ENCODE peak calls at places on chromosome 22, in seven cellular contexts. Z is A549, Y is HCT116, A is HepG2, Q is K562, F is Panc1, T is GM23338. L is an unnamed sample.

GRCh38 chr22:47178339-47178738 is 415.9 kb downstream of the TBC1D22A start:
- DNase-seq in F (no peak), Y (no peak), T (no peak), Z (no peak), A (no peak), Q (no peak), L (no peak)

GRCh38 chr22:19523240-19524169 is 705 bp downstream of the CLDN5 start:
- DNase-seq in Q (peak), Z (no peak), F (no peak), T (peak), A (no peak), Y (no peak), L (no peak)

GRCh38 chr22:44913198-44913983 is 96.4 kb downstream of the PHF21B start:
- DNase-seq in Q (no peak), A (no peak), Z (no peak), T (no peak), F (no peak), Y (no peak), L (no peak)

GRCh38 chr22:42769574-42770447 is 49.1 kb upstream of the A4GALT start:
- DNase-seq in T (no peak), Y (no peak), Z (peak), Q (peak), A (no peak), F (no peak), L (peak)

GRCh38 chr22:25494774-25495173 is 69.7 kb upstream of the GRK3 start:
- DNase-seq in Q (no peak), F (no peak), Y (no peak), A (no peak), T (peak), Z (no peak), L (peak)

GRCh38 chr22:47740109-47740805 is 977.8 kb downstream of the TBC1D22A start:
- DNase-seq in F (no peak), A (no peak), Q (no peak), Z (no peak), Y (no peak), T (no peak), L (no peak)

GRCh38 chr22:47303161-47303890 is 540.9 kb downstream of the TBC1D22A start:
- DNase-seq in T (no peak), A (no peak), Z (no peak), Q (no peak), F (no peak), Y (no peak), L (no peak)

GRCh38 chr22:18954333-18954732 is 18.2 kb upstream of the PRODH start:
- DNase-seq in Y (no peak), A (peak), Z (peak), Q (peak), T (peak), F (peak), L (no peak)

GRCh38 chr22:26811717-26811992 is 154.3 kb downstream of the MIAT start:
- DNase-seq in A (no peak), Q (no peak), Z (no peak), T (no peak), F (no peak), Y (no peak), L (no peak)

GRCh38 chr22:37162221-37163095 is 12.7 kb upstream of the IL2RB start:
- DNase-seq in Y (no peak), F (no peak), A (no peak), Q (no peak), T (no peak), Z (no peak), L (peak)

GRCh38 chr22:26428515-26429457 is at the start of gene ASPHD2:
- DNase-seq in Y (no peak), Z (peak), T (peak), F (no peak), A (no peak), Q (peak), L (peak)

GRCh38 chr22:27474711-27475547 is 326.6 kb downstream of the MN1 start:
- DNase-seq in Z (peak), F (no peak), Q (no peak), T (peak), Y (peak), A (no peak), L (no peak)

GRCh38 chr22:44727709-44728108 is 24.7 kb upstream of the ARHGAP8 start:
- DNase-seq in T (no peak), Y (no peak), F (no peak), Z (no peak), Q (no peak), A (no peak), L (no peak)

GRCh38 chr22:44542561-44543222 is 44.7 kb upstream of the RTL6 start:
- DNase-seq in Z (no peak), T (no peak), Y (no peak), F (no peak), A (no peak), Q (no peak), L (no peak)

GRCh38 chr22:48394787-48395620 is 1432.7 kb downstream of the BRD1 start:
- DNase-seq in T (no peak), A (no peak), F (no peak), Q (no peak), Z (no peak), Y (no peak), L (no peak)

GRCh38 chr22:47139790-47140119 is 377.3 kb downstream of the TBC1D22A start:
- DNase-seq in Q (no peak), T (no peak), Y (no peak), F (no peak), Z (no peak), A (no peak), L (no peak)

GRCh38 chr22:37654556-37655251 is 3.8 kb upstream of the PDXP start:
- DNase-seq in Q (no peak), T (no peak), F (no peak), A (no peak), Z (no peak), Y (no peak), L (no peak)

GRCh38 chr22:45575607-45576272 is 73.1 kb downstream of the FBLN1 start:
- DNase-seq in F (no peak), T (no peak), A (no peak), Z (no peak), Y (no peak), Q (no peak), L (no peak)

GRCh38 chr22:20159088-20159487 is 8.2 kb upstream of the CCDC188 start:
- DNase-seq in A (no peak), Z (no peak), Y (no peak), Q (peak), T (peak), F (no peak), L (no peak)

GRCh38 chr22:37818397-37819099 is 4.6 kb upstream of the GALR3 start:
- DNase-seq in Q (no peak), A (no peak), Z (no peak), T (peak), Y (no peak), F (no peak), L (no peak)

GRCh38 chr22:35629406-35630234 is 12.5 kb upstream of the MB start:
- DNase-seq in Y (peak), A (no peak), T (peak), Q (peak), F (no peak), Z (peak), L (peak)

GRCh38 chr22:47165998-47166397 is 403.5 kb downstream of the TBC1D22A start:
- DNase-seq in T (no peak), Q (no peak), F (no peak), Z (no peak), Y (no peak), A (no peak), L (no peak)

GRCh38 chr22:18078329-18079041 is 695 bp downstream of the PEX26 start:
- DNase-seq in F (no peak), Z (peak), T (peak), A (peak), Q (peak), Y (no peak), L (no peak)

GRCh38 chr22:45603631-45604030 is 68.0 kb upstream of the ATXN10 start:
- DNase-seq in Y (no peak), A (no peak), Z (peak), T (no peak), F (no peak), Q (no peak), L (no peak)

GRCh38 chr22:45602004-45602733 is 69.5 kb upstream of the ATXN10 start:
- DNase-seq in Q (no peak), T (peak), Y (no peak), F (no peak), Z (no peak), A (no peak), L (no peak)

GRCh38 chr22:19591568-19591967 is 67.4 kb upstream of the CLDN5 start:
- DNase-seq in Y (no peak), T (no peak), Z (no peak), Q (peak), F (no peak), A (no peak), L (no peak)

GRCh38 chr22:20128902-20129746 is 2.5 kb upstream of the ZDHHC8 start:
- DNase-seq in Y (no peak), Q (peak), A (peak), Z (peak), T (peak), F (no peak), L (no peak)

GRCh38 chr22:38718414-38718813 is 12.7 kb downstream of the GTPBP1 start:
- DNase-seq in F (no peak), Q (no peak), Y (peak), T (peak), Z (peak), A (peak), L (no peak)

GRCh38 chr22:20183101-20183500 is 32.2 kb upstream of the CCDC188 start:
- DNase-seq in F (no peak), T (no peak), Q (no peak), Z (no peak), A (no peak), Y (no peak), L (no peak)

GRCh38 chr22:20199413-20199842 is 48.6 kb upstream of the CCDC188 start:
- DNase-seq in Y (no peak), Z (no peak), A (no peak), Q (no peak), F (no peak), T (no peak), L (no peak)

DNA sequence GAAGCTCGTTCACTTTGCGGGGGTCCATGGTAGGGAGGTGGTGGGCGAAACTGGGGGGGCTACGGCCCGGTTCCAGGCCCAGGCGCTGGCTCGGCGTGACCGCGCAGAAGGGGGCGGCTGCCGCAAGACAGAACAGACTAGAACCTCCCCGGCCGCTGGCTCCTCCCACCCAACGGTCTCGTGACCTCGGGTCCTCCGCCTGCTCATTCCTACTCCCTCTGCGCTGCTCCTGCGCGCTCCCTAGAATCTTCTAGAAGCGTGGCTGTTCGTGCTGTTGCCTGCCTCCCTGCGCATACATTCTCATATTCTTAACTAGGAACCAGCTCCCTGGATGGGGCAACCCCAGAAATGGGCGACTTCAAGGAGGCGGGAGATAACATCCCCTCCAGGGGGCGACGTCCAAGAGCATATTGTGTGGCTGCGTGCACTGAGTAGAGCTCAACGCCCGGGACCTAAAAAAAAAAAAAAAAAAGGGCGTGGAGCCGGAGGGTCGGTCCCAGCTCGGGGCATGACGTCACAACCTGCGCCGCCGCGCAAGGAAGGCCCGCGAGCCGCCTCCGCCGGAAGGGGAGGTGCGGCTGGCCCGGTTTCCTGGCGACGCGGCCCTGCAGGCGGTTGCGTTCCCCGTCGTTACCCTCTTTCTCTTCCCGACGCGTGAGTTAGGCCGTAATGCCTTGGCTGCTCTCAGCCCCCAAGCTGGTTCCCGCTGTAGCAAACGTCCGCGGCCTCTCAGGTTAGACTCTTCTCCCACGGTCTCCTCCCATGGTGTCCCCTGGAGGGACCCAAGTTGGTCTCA is at the start of the genes ST13 and XPNPEP3:
- DNase-seq in Y (peak), T (peak), A (peak), F (peak), Q (peak), Z (peak), L (peak)
- TF ChIP-seq REST in Y (no peak), T (no peak), A (no peak), F (no peak), Q (no peak), Z (no peak), L (no peak)

DNA sequence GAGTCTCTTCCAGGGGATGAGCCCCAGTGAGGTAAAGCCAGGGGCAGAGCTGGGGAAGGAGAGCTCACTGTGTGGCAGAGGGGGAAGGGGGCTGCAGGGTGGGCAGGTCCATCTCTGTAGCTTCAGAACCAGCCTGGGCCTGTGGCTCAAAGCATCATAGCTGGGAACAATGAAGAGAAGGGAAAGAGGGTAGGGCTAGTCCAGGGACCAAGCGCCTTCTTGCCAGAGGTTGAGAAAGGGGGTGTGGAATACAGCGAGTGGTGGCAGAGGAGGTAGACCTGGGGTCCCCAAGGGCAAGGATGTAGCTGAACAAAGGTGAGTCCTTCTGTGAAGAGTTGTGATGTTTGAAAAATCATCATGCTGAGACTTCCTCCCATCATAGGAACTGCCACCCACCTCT is 1.2 kb upstream of the PLA2G3 start:
- DNase-seq in T (no peak), Y (no peak), Z (no peak), F (no peak), A (no peak), Q (no peak), L (no peak)
- TF ChIP-seq REST in T (no peak), Y (no peak), Z (no peak), F (no peak), A (no peak), Q (no peak), L (no peak)

DNA sequence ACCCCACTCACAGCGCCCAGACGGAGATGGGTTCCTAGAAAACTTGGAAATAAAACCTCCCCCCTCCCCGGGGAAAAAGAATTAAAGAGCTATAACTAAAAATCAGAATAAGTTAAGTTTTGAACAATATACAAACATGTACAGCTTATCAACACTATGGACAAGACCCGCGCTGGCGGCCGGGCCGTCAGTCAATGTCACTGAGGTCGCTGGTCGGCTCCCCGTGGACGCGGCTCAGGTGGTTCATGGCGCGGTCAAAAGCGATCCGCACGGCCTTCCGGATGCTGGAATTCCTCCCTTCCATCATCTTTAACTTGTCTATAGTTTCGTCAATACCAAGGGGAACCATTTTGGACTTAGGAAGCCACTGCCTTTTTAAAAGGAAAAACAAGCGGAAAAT is 53.6 kb downstream of the BRD1 start:
- DNase-seq in Z (no peak), Q (no peak), Y (no peak), F (no peak), T (no peak), A (no peak), L (no peak)
- TF ChIP-seq REST in Z (no peak), Q (no peak), Y (no peak), F (no peak), T (no peak), A (no peak), L (no peak)

GRCh38 chr22:28761449-28761755 is 11.1 kb upstream of the CCDC117 start:
- DNase-seq in Z (no peak), A (no peak), Y (no peak), T (peak), Q (no peak), F (no peak), L (no peak)

GRCh38 chr22:28759861-28760560 is 12.5 kb upstream of the CCDC117 start:
- DNase-seq in T (peak), Q (no peak), Y (no peak), A (peak), F (no peak), Z (peak), L (peak)
- TF ChIP-seq REST in T (no peak), Q (no peak), Y (no peak), A (no peak), F (no peak), Z (no peak), L (no peak)

GRCh38 chr22:33288078-33288477 is 229.9 kb upstream of the SYN3 start:
- DNase-seq in F (no peak), Y (no peak), Z (no peak), A (no peak), Q (no peak), T (no peak), L (no peak)
- TF ChIP-seq REST in F (no peak), Y (no peak), Z (no peak), A (no peak), Q (no peak), T (no peak), L (no peak)

DNA sequence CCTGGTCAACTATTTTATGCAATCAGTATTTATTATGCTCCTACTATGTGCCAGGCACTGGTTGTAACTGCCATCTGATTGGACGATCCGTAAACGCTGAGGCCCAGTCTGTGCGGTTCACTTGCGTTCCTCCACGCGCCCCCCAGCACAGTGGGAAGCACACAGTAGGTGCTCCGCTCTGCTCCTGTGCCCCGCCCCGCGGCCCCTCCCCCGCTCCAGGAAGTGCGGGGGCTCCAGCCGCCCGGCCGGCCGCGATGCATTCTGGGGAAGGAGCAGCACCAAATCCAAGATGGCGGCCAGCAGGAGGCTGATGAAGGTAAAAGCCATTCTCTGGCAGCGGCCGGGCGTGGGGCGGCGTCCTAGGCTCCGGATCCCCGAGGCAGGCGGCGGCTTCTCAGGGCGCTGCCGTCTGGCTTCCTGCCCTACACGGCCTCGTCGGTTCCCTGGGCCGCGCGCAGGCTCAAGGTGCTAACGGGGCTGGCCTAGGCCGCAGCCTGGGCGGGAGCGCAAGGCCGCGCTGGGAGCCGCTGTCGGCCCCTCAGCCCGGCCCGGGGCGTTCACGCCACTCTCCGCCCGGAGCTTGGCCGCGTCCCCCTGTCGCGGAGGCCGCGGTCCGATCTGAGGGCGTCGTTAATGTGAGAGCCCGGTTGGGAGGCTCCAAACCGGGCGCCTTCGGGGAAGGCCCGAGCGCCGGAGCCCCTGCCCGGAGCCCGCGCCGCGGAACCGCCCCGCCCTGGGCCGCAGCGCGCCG is at the start of gene UBE2L3:
- DNase-seq in A (peak), F (no peak), T (peak), Q (peak), Y (peak), Z (peak), L (no peak)
- TF ChIP-seq REST in A (peak), F (no peak), T (peak), Q (peak), Y (no peak), Z (no peak), L (no peak)

DNA sequence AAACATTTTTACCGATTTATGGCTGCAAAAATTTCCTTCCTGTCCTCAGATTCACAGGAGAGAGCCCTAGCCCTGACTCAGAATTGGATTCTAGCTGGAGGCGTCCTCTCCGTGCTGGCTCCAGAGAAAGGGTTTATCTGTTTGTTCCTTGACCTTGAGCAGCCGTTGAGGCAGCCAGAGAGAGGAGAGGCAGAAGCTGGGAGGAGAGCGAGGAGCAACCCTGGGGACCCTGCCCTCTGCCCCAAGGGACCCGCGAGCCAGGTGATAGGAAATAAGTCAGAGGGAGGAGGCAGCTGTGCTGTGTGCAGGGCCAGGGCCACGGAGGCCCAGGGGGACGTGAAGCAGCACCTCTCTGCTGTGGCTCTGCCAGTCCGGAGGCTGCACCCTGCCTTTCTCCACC is 75.6 kb downstream of the IGLL1 start:
- DNase-seq in F (no peak), Y (no peak), Q (no peak), Z (no peak), T (no peak), A (no peak), L (no peak)
- TF ChIP-seq REST in F (no peak), Y (no peak), Q (no peak), Z (no peak), T (no peak), A (no peak), L (no peak)

DNA sequence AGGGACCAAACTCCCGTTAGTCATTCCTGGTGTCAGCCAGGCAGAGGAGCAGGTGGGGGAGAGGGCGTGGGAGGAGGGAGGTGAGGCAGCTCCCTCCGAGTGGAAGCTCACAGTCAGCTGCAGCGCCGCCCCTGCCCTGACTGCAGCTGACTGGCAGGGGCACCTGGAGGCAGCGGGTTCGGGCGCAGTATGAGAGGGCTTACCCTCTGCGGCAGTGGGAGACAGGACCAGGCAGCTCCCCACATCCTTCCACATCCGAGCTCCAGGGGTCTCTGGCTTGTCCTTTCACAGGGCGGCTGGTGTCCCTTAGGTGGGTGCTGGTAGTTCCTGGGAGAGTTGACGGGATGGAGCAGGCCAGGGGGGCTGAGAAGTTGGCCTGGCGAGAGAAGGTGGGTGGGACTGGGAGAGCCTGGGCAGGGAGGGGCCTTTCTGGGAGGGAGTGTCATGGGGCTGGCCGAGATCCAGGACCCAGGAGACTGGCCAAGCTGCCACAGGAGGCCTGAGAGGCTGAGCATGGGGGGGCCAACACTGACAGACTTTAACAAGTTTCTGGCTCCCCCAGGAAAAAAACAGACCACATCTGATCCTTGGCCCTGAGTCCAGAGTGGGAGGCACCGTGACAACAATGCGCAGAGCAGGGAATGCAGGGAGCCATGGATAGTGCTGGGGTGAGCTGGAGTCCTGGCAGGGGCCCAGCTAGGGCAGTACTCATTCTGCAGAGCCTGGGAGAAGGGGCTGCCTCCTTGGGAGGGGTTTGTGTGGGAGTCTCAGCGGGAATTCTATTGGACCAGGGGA is 4.9 kb downstream of the ADORA2A start:
- DNase-seq in F (no peak), A (no peak), Z (no peak), T (no peak), Q (peak), Y (no peak), L (no peak)
- TF ChIP-seq REST in F (no peak), A (no peak), Z (no peak), T (no peak), Q (no peak), Y (no peak), L (no peak)

L was measured in GM12878.